ENCODE peak calls at places on chromosomes 16 and 17, in ten cellular contexts. One of them, this sample, is unnamed.

GRCh38 chr16:22260490-22260889 is 36.7 kb upstream of the POLR3E start:
- DNase-seq in tibial artery: no peak
- DNase-seq in PC-3: no peak
- DNase-seq in colonic mucosa: no peak
- DNase-seq in left ventricle myocardium inferior: no peak
- DNase-seq in heart right ventricle: no peak
- DNase-seq in Caco-2: no peak
- DNase-seq in cardiac fibroblast: no peak
- DNase-seq in GM23338: no peak
- DNase-seq in mammary epithelial cell: no peak
- DNase-seq in this sample: no peak

GRCh38 chr16:78189121-78189520 is 89.7 kb downstream of the WWOX start:
- DNase-seq in tibial artery: no peak
- DNase-seq in PC-3: no peak
- DNase-seq in colonic mucosa: no peak
- DNase-seq in left ventricle myocardium inferior: no peak
- DNase-seq in heart right ventricle: no peak
- DNase-seq in Caco-2: no peak
- DNase-seq in cardiac fibroblast: no peak
- DNase-seq in GM23338: no peak
- DNase-seq in mammary epithelial cell: no peak
- DNase-seq in this sample: no peak

GRCh38 chr16:28964527-28964926 is 10.1 kb upstream of the SPNS1 start:
- DNase-seq in tibial artery: no peak
- DNase-seq in PC-3: no peak
- DNase-seq in colonic mucosa: no peak
- DNase-seq in left ventricle myocardium inferior: no peak
- DNase-seq in heart right ventricle: no peak
- DNase-seq in Caco-2: no peak
- DNase-seq in cardiac fibroblast: no peak
- DNase-seq in GM23338: no peak
- DNase-seq in mammary epithelial cell: no peak
- DNase-seq in this sample: no peak

GRCh38 chr17:31858647-31859486 is at the start of gene COPRS:
- DNase-seq in tibial artery: peak
- DNase-seq in PC-3: peak
- DNase-seq in colonic mucosa: peak
- DNase-seq in left ventricle myocardium inferior: peak
- DNase-seq in heart right ventricle: peak
- DNase-seq in Caco-2: peak
- DNase-seq in cardiac fibroblast: peak
- DNase-seq in GM23338: peak
- DNase-seq in mammary epithelial cell: peak
- DNase-seq in this sample: peak

GRCh38 chr16:84358601-84359295 is 9.6 kb upstream of the ATP2C2 start:
- DNase-seq in tibial artery: no peak
- DNase-seq in PC-3: no peak
- DNase-seq in colonic mucosa: peak
- DNase-seq in left ventricle myocardium inferior: no peak
- DNase-seq in heart right ventricle: no peak
- DNase-seq in Caco-2: no peak
- DNase-seq in cardiac fibroblast: no peak
- DNase-seq in GM23338: no peak
- DNase-seq in mammary epithelial cell: no peak
- DNase-seq in this sample: no peak

GRCh38 chr16:66604376-66605176 is at the start of gene CMTM3:
- DNase-seq in tibial artery: peak
- DNase-seq in PC-3: peak
- DNase-seq in colonic mucosa: peak
- DNase-seq in left ventricle myocardium inferior: peak
- DNase-seq in heart right ventricle: peak
- DNase-seq in Caco-2: peak
- DNase-seq in cardiac fibroblast: peak
- DNase-seq in GM23338: peak
- DNase-seq in mammary epithelial cell: peak
- DNase-seq in this sample: no peak

GRCh38 chr16:49596119-49596518 is 222.5 kb downstream of the C16orf78 start:
- DNase-seq in tibial artery: no peak
- DNase-seq in PC-3: no peak
- DNase-seq in colonic mucosa: no peak
- DNase-seq in left ventricle myocardium inferior: no peak
- DNase-seq in heart right ventricle: peak
- DNase-seq in Caco-2: no peak
- DNase-seq in cardiac fibroblast: peak
- DNase-seq in GM23338: no peak
- DNase-seq in mammary epithelial cell: no peak
- DNase-seq in this sample: no peak

GRCh38 chr17:10120749-10121148 is 77.7 kb downstream of the GAS7 start:
- DNase-seq in tibial artery: no peak
- DNase-seq in PC-3: no peak
- DNase-seq in colonic mucosa: no peak
- DNase-seq in left ventricle myocardium inferior: no peak
- DNase-seq in heart right ventricle: no peak
- DNase-seq in Caco-2: no peak
- DNase-seq in cardiac fibroblast: no peak
- DNase-seq in GM23338: no peak
- DNase-seq in mammary epithelial cell: no peak
- DNase-seq in this sample: no peak

GRCh38 chr17:21843951-21844590 is 151.7 kb downstream of the KCNJ18 start:
- DNase-seq in tibial artery: no peak
- DNase-seq in PC-3: no peak
- DNase-seq in colonic mucosa: no peak
- DNase-seq in left ventricle myocardium inferior: no peak
- DNase-seq in heart right ventricle: no peak
- DNase-seq in Caco-2: no peak
- DNase-seq in cardiac fibroblast: no peak
- DNase-seq in GM23338: no peak
- DNase-seq in mammary epithelial cell: no peak
- DNase-seq in this sample: no peak

GRCh38 chr17:49752508-49752907 is 11.4 kb downstream of the FAM117A start:
- DNase-seq in tibial artery: no peak
- DNase-seq in PC-3: no peak
- DNase-seq in colonic mucosa: no peak
- DNase-seq in left ventricle myocardium inferior: no peak
- DNase-seq in heart right ventricle: peak
- DNase-seq in Caco-2: no peak
- DNase-seq in cardiac fibroblast: no peak
- DNase-seq in GM23338: no peak
- DNase-seq in mammary epithelial cell: no peak
- DNase-seq in this sample: no peak

GRCh38 chr17:60091908-60092331 is 13.2 kb upstream of the HEATR6 start:
- DNase-seq in tibial artery: no peak
- DNase-seq in PC-3: no peak
- DNase-seq in colonic mucosa: no peak
- DNase-seq in left ventricle myocardium inferior: no peak
- DNase-seq in heart right ventricle: no peak
- DNase-seq in Caco-2: no peak
- DNase-seq in cardiac fibroblast: peak
- DNase-seq in GM23338: no peak
- DNase-seq in mammary epithelial cell: no peak
- DNase-seq in this sample: peak

GRCh38 chr16:57023541-57024249 is 34.3 kb downstream of the NLRC5 start:
- DNase-seq in tibial artery: no peak
- DNase-seq in PC-3: no peak
- DNase-seq in colonic mucosa: no peak
- DNase-seq in left ventricle myocardium inferior: no peak
- DNase-seq in heart right ventricle: no peak
- DNase-seq in Caco-2: no peak
- DNase-seq in cardiac fibroblast: no peak
- DNase-seq in GM23338: no peak
- DNase-seq in mammary epithelial cell: no peak
- DNase-seq in this sample: no peak

GRCh38 chr17:77061711-77062110 is 79.1 kb upstream of the SEC14L1 start:
- DNase-seq in tibial artery: no peak
- DNase-seq in PC-3: no peak
- DNase-seq in colonic mucosa: no peak
- DNase-seq in left ventricle myocardium inferior: no peak
- DNase-seq in heart right ventricle: no peak
- DNase-seq in Caco-2: no peak
- DNase-seq in cardiac fibroblast: no peak
- DNase-seq in GM23338: no peak
- DNase-seq in mammary epithelial cell: no peak
- DNase-seq in this sample: no peak

GRCh38 chr16:66622863-66623262 is 18.4 kb downstream of the CMTM3 start:
- DNase-seq in tibial artery: no peak
- DNase-seq in PC-3: no peak
- DNase-seq in colonic mucosa: no peak
- DNase-seq in left ventricle myocardium inferior: no peak
- DNase-seq in heart right ventricle: no peak
- DNase-seq in Caco-2: no peak
- DNase-seq in cardiac fibroblast: no peak
- DNase-seq in GM23338: no peak
- DNase-seq in mammary epithelial cell: no peak
- DNase-seq in this sample: no peak

GRCh38 chr17:64331946-64332493 is 58.6 kb downstream of the PECAM1 start:
- DNase-seq in tibial artery: peak
- DNase-seq in PC-3: peak
- DNase-seq in colonic mucosa: no peak
- DNase-seq in left ventricle myocardium inferior: peak
- DNase-seq in heart right ventricle: peak
- DNase-seq in Caco-2: no peak
- DNase-seq in cardiac fibroblast: peak
- DNase-seq in GM23338: no peak
- DNase-seq in mammary epithelial cell: no peak
- DNase-seq in this sample: no peak

GRCh38 chr16:50528820-50529219 is 19.4 kb upstream of the NKD1 start:
- DNase-seq in tibial artery: no peak
- DNase-seq in PC-3: no peak
- DNase-seq in colonic mucosa: no peak
- DNase-seq in left ventricle myocardium inferior: no peak
- DNase-seq in heart right ventricle: no peak
- DNase-seq in Caco-2: no peak
- DNase-seq in cardiac fibroblast: no peak
- DNase-seq in GM23338: no peak
- DNase-seq in mammary epithelial cell: no peak
- DNase-seq in this sample: no peak

GRCh38 chr16:54359086-54359485 is 72.5 kb upstream of the IRX3 start:
- DNase-seq in tibial artery: no peak
- DNase-seq in PC-3: no peak
- DNase-seq in colonic mucosa: no peak
- DNase-seq in left ventricle myocardium inferior: no peak
- DNase-seq in heart right ventricle: no peak
- DNase-seq in Caco-2: peak
- DNase-seq in cardiac fibroblast: no peak
- DNase-seq in GM23338: no peak
- DNase-seq in mammary epithelial cell: no peak
- DNase-seq in this sample: no peak

DNA sequence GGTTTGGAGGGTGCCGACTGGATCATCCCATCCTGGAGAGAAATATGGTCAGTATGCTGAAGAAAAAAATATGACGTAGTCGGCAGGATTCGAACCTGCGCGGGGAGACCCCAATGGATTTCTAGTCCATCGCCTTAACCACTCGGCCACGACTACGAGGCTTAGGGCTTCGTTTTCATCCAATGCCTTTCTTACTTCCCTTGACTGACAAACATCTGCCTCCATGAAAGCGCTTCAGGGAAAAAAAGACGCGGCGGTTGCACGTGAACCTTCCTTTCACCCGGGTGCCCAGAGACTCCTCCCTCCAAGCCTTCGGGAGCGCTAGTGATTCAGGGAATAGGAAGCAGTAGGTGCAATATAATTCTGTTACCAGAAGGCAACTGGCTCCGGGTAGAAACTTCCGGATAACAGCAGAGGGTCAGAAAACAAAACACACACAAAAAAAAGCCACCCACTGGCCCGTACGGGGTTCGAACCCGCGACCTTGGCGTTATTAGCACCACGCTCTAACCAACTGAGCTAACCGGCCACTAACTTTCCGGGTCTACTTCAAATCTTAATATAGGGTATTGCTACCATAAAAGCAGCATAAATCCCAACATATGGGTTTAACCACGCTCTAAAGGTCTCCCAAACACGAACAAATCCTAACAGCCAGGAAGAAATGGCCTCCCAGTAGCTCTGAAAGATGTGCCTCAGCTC is 16.3 kb upstream of the AURKB start:
- DNase-seq in tibial artery: peak
- DNase-seq in PC-3: peak
- DNase-seq in colonic mucosa: peak
- DNase-seq in left ventricle myocardium inferior: peak
- DNase-seq in heart right ventricle: peak
- DNase-seq in Caco-2: peak
- DNase-seq in cardiac fibroblast: peak
- DNase-seq in GM23338: peak
- DNase-seq in mammary epithelial cell: peak
- DNase-seq in this sample: peak
- H3K4me3 ChIP-seq in tibial artery: peak
- H3K4me3 ChIP-seq in PC-3: no peak
- H3K4me3 ChIP-seq in colonic mucosa: peak
- H3K4me3 ChIP-seq in left ventricle myocardium inferior: peak
- H3K4me3 ChIP-seq in heart right ventricle: peak
- H3K4me3 ChIP-seq in Caco-2: peak
- H3K4me3 ChIP-seq in cardiac fibroblast: peak
- H3K4me3 ChIP-seq in GM23338: peak
- H3K4me3 ChIP-seq in mammary epithelial cell: no peak
- H3K4me3 ChIP-seq in this sample: peak

GRCh38 chr16:75580-76501 is 2.2 kb upstream of the MPG start:
- DNase-seq in tibial artery: peak
- DNase-seq in PC-3: no peak
- DNase-seq in colonic mucosa: peak
- DNase-seq in left ventricle myocardium inferior: peak
- DNase-seq in heart right ventricle: peak
- DNase-seq in Caco-2: no peak
- DNase-seq in cardiac fibroblast: peak
- DNase-seq in GM23338: peak
- DNase-seq in mammary epithelial cell: no peak
- DNase-seq in this sample: peak
- TF ChIP-seq CTCF in tibial artery: no peak
- TF ChIP-seq CTCF in PC-3: no peak
- TF ChIP-seq CTCF in colonic mucosa: no peak
- TF ChIP-seq CTCF in left ventricle myocardium inferior: peak
- TF ChIP-seq CTCF in heart right ventricle: no peak
- TF ChIP-seq CTCF in Caco-2: no peak
- TF ChIP-seq CTCF in cardiac fibroblast: peak
- TF ChIP-seq CTCF in GM23338: peak
- TF ChIP-seq CTCF in mammary epithelial cell: no peak
- TF ChIP-seq CTCF in this sample: peak

GRCh38 chr16:69917739-69918138 is 33.4 kb upstream of the CLEC18A start:
- DNase-seq in tibial artery: peak
- DNase-seq in PC-3: peak
- DNase-seq in colonic mucosa: no peak
- DNase-seq in left ventricle myocardium inferior: no peak
- DNase-seq in heart right ventricle: peak
- DNase-seq in Caco-2: peak
- DNase-seq in cardiac fibroblast: peak
- DNase-seq in GM23338: peak
- DNase-seq in mammary epithelial cell: peak
- DNase-seq in this sample: peak
- H3K4me3 ChIP-seq in tibial artery: peak
- H3K4me3 ChIP-seq in PC-3: peak
- H3K4me3 ChIP-seq in colonic mucosa: no peak
- H3K4me3 ChIP-seq in left ventricle myocardium inferior: no peak
- H3K4me3 ChIP-seq in heart right ventricle: no peak
- H3K4me3 ChIP-seq in Caco-2: peak
- H3K4me3 ChIP-seq in cardiac fibroblast: peak
- H3K4me3 ChIP-seq in GM23338: no peak
- H3K4me3 ChIP-seq in mammary epithelial cell: peak
- H3K4me3 ChIP-seq in this sample: peak

DNA sequence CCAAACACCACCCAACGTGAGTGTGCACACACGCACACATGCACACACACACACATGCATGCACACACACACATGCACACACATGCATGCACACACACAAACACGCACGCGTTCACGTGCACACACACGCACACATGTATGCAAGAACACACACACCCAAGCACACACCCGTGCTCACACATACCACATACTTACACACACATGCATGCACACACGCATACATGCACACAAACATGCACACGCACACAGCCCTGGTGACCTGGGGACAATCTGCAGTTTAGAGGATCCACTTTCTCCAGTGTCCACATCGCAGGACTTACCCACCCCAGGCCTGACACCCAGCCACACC is 6.2 kb downstream of the USH1G start:
- DNase-seq in tibial artery: no peak
- DNase-seq in PC-3: no peak
- DNase-seq in colonic mucosa: no peak
- DNase-seq in left ventricle myocardium inferior: no peak
- DNase-seq in heart right ventricle: no peak
- DNase-seq in Caco-2: no peak
- DNase-seq in cardiac fibroblast: no peak
- DNase-seq in GM23338: no peak
- DNase-seq in mammary epithelial cell: no peak
- DNase-seq in this sample: no peak
- TF ChIP-seq CTCF in tibial artery: no peak
- TF ChIP-seq CTCF in PC-3: no peak
- TF ChIP-seq CTCF in colonic mucosa: no peak
- TF ChIP-seq CTCF in left ventricle myocardium inferior: no peak
- TF ChIP-seq CTCF in heart right ventricle: no peak
- TF ChIP-seq CTCF in Caco-2: no peak
- TF ChIP-seq CTCF in cardiac fibroblast: no peak
- TF ChIP-seq CTCF in GM23338: no peak
- TF ChIP-seq CTCF in mammary epithelial cell: no peak
- TF ChIP-seq CTCF in this sample: no peak

This sample was measured in AG09309.